ENCODE peak calls at places on chromosomes 7 and 10, in five cellular contexts. One of them, this sample, is unnamed.

GRCh38 chr7:131747625-131748024 is 191.2 kb upstream of the PODXL start:
- DNase-seq in stimulated activated naive B cell treated with anti-CD40 and anti-IgM and Interleukin-4, amounts not matched to agents 10 μg/mL and 1 μg/mL and 100 μg/mL, for 72 hours: no peak
- DNase-seq in glutamatergic neuron: no peak
- DNase-seq in HTR-8/SVneo: no peak
- DNase-seq in transverse colon: no peak
- DNase-seq in this sample: no peak

GRCh38 chr7:947391-948210 is 6.9 kb downstream of the ADAP1 start:
- DNase-seq in transverse colon: peak; percentile 14
- DNase-seq in HTR-8/SVneo: no peak
- DNase-seq in stimulated activated naive B cell treated with anti-CD40 and anti-IgM and Interleukin-4, amounts not matched to agents 10 μg/mL and 1 μg/mL and 100 μg/mL, for 72 hours: no peak
- DNase-seq in glutamatergic neuron: no peak
- DNase-seq in this sample: no peak

GRCh38 chr7:137331378-137331777 is 12.2 kb downstream of the PTN start:
- DNase-seq in stimulated activated naive B cell treated with anti-CD40 and anti-IgM and Interleukin-4, amounts not matched to agents 10 μg/mL and 1 μg/mL and 100 μg/mL, for 72 hours: no peak
- DNase-seq in HTR-8/SVneo: no peak
- DNase-seq in transverse colon: no peak
- DNase-seq in glutamatergic neuron: no peak
- DNase-seq in this sample: no peak

GRCh38 chr7:21059069-21059468 is 272.4 kb upstream of the SP8 start:
- DNase-seq in HTR-8/SVneo: no peak
- DNase-seq in transverse colon: no peak
- DNase-seq in glutamatergic neuron: no peak
- DNase-seq in stimulated activated naive B cell treated with anti-CD40 and anti-IgM and Interleukin-4, amounts not matched to agents 10 μg/mL and 1 μg/mL and 100 μg/mL, for 72 hours: no peak
- DNase-seq in this sample: no peak

GRCh38 chr10:59675812-59676211 is 33.8 kb downstream of the SLC16A9 start:
- DNase-seq in HTR-8/SVneo: no peak
- DNase-seq in stimulated activated naive B cell treated with anti-CD40 and anti-IgM and Interleukin-4, amounts not matched to agents 10 μg/mL and 1 μg/mL and 100 μg/mL, for 72 hours: no peak
- DNase-seq in transverse colon: no peak
- DNase-seq in glutamatergic neuron: peak; percentile 64
- DNase-seq in this sample: peak; percentile 43

GRCh38 chr7:46963719-46964118 is 618.2 kb downstream of the TNS3 start:
- DNase-seq in stimulated activated naive B cell treated with anti-CD40 and anti-IgM and Interleukin-4, amounts not matched to agents 10 μg/mL and 1 μg/mL and 100 μg/mL, for 72 hours: no peak
- DNase-seq in transverse colon: no peak
- DNase-seq in HTR-8/SVneo: no peak
- DNase-seq in glutamatergic neuron: no peak
- DNase-seq in this sample: no peak

GRCh38 chr7:124338861-124339260 is 306.0 kb upstream of the TMEM229A start:
- DNase-seq in transverse colon: no peak
- DNase-seq in HTR-8/SVneo: no peak
- DNase-seq in stimulated activated naive B cell treated with anti-CD40 and anti-IgM and Interleukin-4, amounts not matched to agents 10 μg/mL and 1 μg/mL and 100 μg/mL, for 72 hours: no peak
- DNase-seq in glutamatergic neuron: no peak
- DNase-seq in this sample: no peak

GRCh38 chr10:131973160-131973951 is 8.4 kb downstream of the BNIP3 start:
- DNase-seq in transverse colon: no peak
- DNase-seq in glutamatergic neuron: peak; percentile 40
- DNase-seq in stimulated activated naive B cell treated with anti-CD40 and anti-IgM and Interleukin-4, amounts not matched to agents 10 μg/mL and 1 μg/mL and 100 μg/mL, for 72 hours: no peak
- DNase-seq in HTR-8/SVneo: no peak
- DNase-seq in this sample: no peak

GRCh38 chr10:101566333-101567164 is 21.5 kb downstream of the POLL start:
- DNase-seq in transverse colon: no peak
- DNase-seq in HTR-8/SVneo: no peak
- DNase-seq in stimulated activated naive B cell treated with anti-CD40 and anti-IgM and Interleukin-4, amounts not matched to agents 10 μg/mL and 1 μg/mL and 100 μg/mL, for 72 hours: no peak
- DNase-seq in glutamatergic neuron: peak; percentile 71
- DNase-seq in this sample: no peak

GRCh38 chr7:43756368-43757072 is 2.0 kb upstream of the BLVRA start:
- DNase-seq in glutamatergic neuron: no peak
- DNase-seq in transverse colon: no peak
- DNase-seq in HTR-8/SVneo: peak; percentile 48
- DNase-seq in stimulated activated naive B cell treated with anti-CD40 and anti-IgM and Interleukin-4, amounts not matched to agents 10 μg/mL and 1 μg/mL and 100 μg/mL, for 72 hours: no peak
- DNase-seq in this sample: no peak

GRCh38 chr7:20560325-20561180 is 54.9 kb upstream of the ABCB5 start:
- DNase-seq in HTR-8/SVneo: no peak
- DNase-seq in stimulated activated naive B cell treated with anti-CD40 and anti-IgM and Interleukin-4, amounts not matched to agents 10 μg/mL and 1 μg/mL and 100 μg/mL, for 72 hours: no peak
- DNase-seq in transverse colon: no peak
- DNase-seq in glutamatergic neuron: no peak
- DNase-seq in this sample: no peak

GRCh38 chr7:47503283-47503682 is 78.6 kb downstream of the TNS3 start:
- DNase-seq in transverse colon: no peak
- DNase-seq in HTR-8/SVneo: no peak
- DNase-seq in stimulated activated naive B cell treated with anti-CD40 and anti-IgM and Interleukin-4, amounts not matched to agents 10 μg/mL and 1 μg/mL and 100 μg/mL, for 72 hours: no peak
- DNase-seq in glutamatergic neuron: no peak
- DNase-seq in this sample: no peak

GRCh38 chr7:101367676-101368075 is 5.0 kb downstream of the COL26A1 start:
- DNase-seq in glutamatergic neuron: no peak
- DNase-seq in transverse colon: no peak
- DNase-seq in HTR-8/SVneo: no peak
- DNase-seq in stimulated activated naive B cell treated with anti-CD40 and anti-IgM and Interleukin-4, amounts not matched to agents 10 μg/mL and 1 μg/mL and 100 μg/mL, for 72 hours: no peak
- DNase-seq in this sample: no peak

GRCh38 chr10:71691405-71691804 is 28.2 kb downstream of the C10orf105 start:
- DNase-seq in stimulated activated naive B cell treated with anti-CD40 and anti-IgM and Interleukin-4, amounts not matched to agents 10 μg/mL and 1 μg/mL and 100 μg/mL, for 72 hours: no peak
- DNase-seq in glutamatergic neuron: no peak
- DNase-seq in HTR-8/SVneo: no peak
- DNase-seq in transverse colon: no peak
- DNase-seq in this sample: no peak

GRCh38 chr10:62738916-62739315 is 65.6 kb upstream of the ADO start:
- DNase-seq in transverse colon: no peak
- DNase-seq in glutamatergic neuron: no peak
- DNase-seq in stimulated activated naive B cell treated with anti-CD40 and anti-IgM and Interleukin-4, amounts not matched to agents 10 μg/mL and 1 μg/mL and 100 μg/mL, for 72 hours: no peak
- DNase-seq in HTR-8/SVneo: no peak
- DNase-seq in this sample: no peak

GRCh38 chr7:13279854-13280435 is 592.5 kb downstream of the ARL4A start:
- DNase-seq in transverse colon: no peak
- DNase-seq in HTR-8/SVneo: no peak
- DNase-seq in stimulated activated naive B cell treated with anti-CD40 and anti-IgM and Interleukin-4, amounts not matched to agents 10 μg/mL and 1 μg/mL and 100 μg/mL, for 72 hours: no peak
- DNase-seq in glutamatergic neuron: no peak
- DNase-seq in this sample: no peak

GRCh38 chr10:76352300-76352699 is 920.9 kb downstream of the LRMDA start:
- DNase-seq in transverse colon: no peak
- DNase-seq in glutamatergic neuron: no peak
- DNase-seq in stimulated activated naive B cell treated with anti-CD40 and anti-IgM and Interleukin-4, amounts not matched to agents 10 μg/mL and 1 μg/mL and 100 μg/mL, for 72 hours: no peak
- DNase-seq in HTR-8/SVneo: peak; percentile 68
- DNase-seq in this sample: no peak

GRCh38 chr7:33495207-33495606 is 365.8 kb downstream of the BBS9 start:
- DNase-seq in stimulated activated naive B cell treated with anti-CD40 and anti-IgM and Interleukin-4, amounts not matched to agents 10 μg/mL and 1 μg/mL and 100 μg/mL, for 72 hours: no peak
- DNase-seq in transverse colon: no peak
- DNase-seq in HTR-8/SVneo: peak; percentile 10
- DNase-seq in glutamatergic neuron: no peak
- DNase-seq in this sample: no peak

GRCh38 chr10:129949411-129950335 is 14.4 kb downstream of the EBF3 start:
- DNase-seq in transverse colon: no peak
- DNase-seq in HTR-8/SVneo: no peak
- DNase-seq in stimulated activated naive B cell treated with anti-CD40 and anti-IgM and Interleukin-4, amounts not matched to agents 10 μg/mL and 1 μg/mL and 100 μg/mL, for 72 hours: no peak
- DNase-seq in glutamatergic neuron: peak; percentile 69
- DNase-seq in this sample: peak; percentile 21

GRCh38 chr7:100632951-100633717 is 8.2 kb downstream of the TFR2 start:
- DNase-seq in transverse colon: peak; percentile 72
- DNase-seq in glutamatergic neuron: peak; percentile 57
- DNase-seq in HTR-8/SVneo: no peak
- DNase-seq in stimulated activated naive B cell treated with anti-CD40 and anti-IgM and Interleukin-4, amounts not matched to agents 10 μg/mL and 1 μg/mL and 100 μg/mL, for 72 hours: peak; percentile 58
- DNase-seq in this sample: peak; percentile 61

GRCh38 chr7:80711521-80711920 is 73.1 kb downstream of the CD36 start:
- DNase-seq in transverse colon: no peak
- DNase-seq in HTR-8/SVneo: no peak
- DNase-seq in stimulated activated naive B cell treated with anti-CD40 and anti-IgM and Interleukin-4, amounts not matched to agents 10 μg/mL and 1 μg/mL and 100 μg/mL, for 72 hours: no peak
- DNase-seq in glutamatergic neuron: no peak
- DNase-seq in this sample: no peak

GRCh38 chr7:106181658-106182265 is 69.7 kb upstream of the SYPL1 start:
- DNase-seq in transverse colon: no peak
- DNase-seq in glutamatergic neuron: no peak
- DNase-seq in HTR-8/SVneo: no peak
- DNase-seq in stimulated activated naive B cell treated with anti-CD40 and anti-IgM and Interleukin-4, amounts not matched to agents 10 μg/mL and 1 μg/mL and 100 μg/mL, for 72 hours: no peak
- DNase-seq in this sample: no peak

GRCh38 chr7:131723926-131724325 is 167.5 kb upstream of the PODXL start:
- DNase-seq in glutamatergic neuron: no peak
- DNase-seq in HTR-8/SVneo: no peak
- DNase-seq in stimulated activated naive B cell treated with anti-CD40 and anti-IgM and Interleukin-4, amounts not matched to agents 10 μg/mL and 1 μg/mL and 100 μg/mL, for 72 hours: no peak
- DNase-seq in transverse colon: no peak
- DNase-seq in this sample: no peak

GRCh38 chr7:14690075-14690474 is 212.5 kb downstream of the DGKB start:
- DNase-seq in transverse colon: no peak
- DNase-seq in HTR-8/SVneo: no peak
- DNase-seq in stimulated activated naive B cell treated with anti-CD40 and anti-IgM and Interleukin-4, amounts not matched to agents 10 μg/mL and 1 μg/mL and 100 μg/mL, for 72 hours: no peak
- DNase-seq in glutamatergic neuron: no peak
- DNase-seq in this sample: no peak

GRCh38 chr10:97944772-97945171 is 85.6 kb downstream of the CRTAC1 start:
- DNase-seq in glutamatergic neuron: no peak
- DNase-seq in HTR-8/SVneo: no peak
- DNase-seq in stimulated activated naive B cell treated with anti-CD40 and anti-IgM and Interleukin-4, amounts not matched to agents 10 μg/mL and 1 μg/mL and 100 μg/mL, for 72 hours: no peak
- DNase-seq in transverse colon: no peak
- DNase-seq in this sample: no peak